ENCODE peak calls at places on chromosomes 12 and 14, in six cellular contexts. K is K562, W is GM23338, N is endothelial cell of umbilical vein, E is GM12878, B is HCT116. V is an unnamed sample.

GRCh38 chr12:132211811-132212210 is 67.6 kb downstream of the NOC4L start:
- DNase-seq in K (no peak), W (no peak), N (no peak), E (no peak), B (no peak), V (no peak)

GRCh38 chr14:68767248-68767645 is 25.6 kb downstream of the ZFP36L1 start:
- DNase-seq in K (no peak), W (no peak), N (no peak), E (no peak), B (no peak), V (no peak)

GRCh38 chr14:99030436-99030835 is 241.6 kb downstream of the BCL11B start:
- DNase-seq in K (no peak), W (no peak), N (no peak), E (no peak), B (no peak), V (no peak)

GRCh38 chr14:95619785-95620417 is 66.3 kb upstream of the TCL1B start:
- DNase-seq in K (no peak), W (peak; percentile 49), N (no peak), E (no peak), B (no peak), V (no peak)

GRCh38 chr12:56189918-56190694 is 823 bp upstream of the SMARCC2 start:
- DNase-seq in K (peak; percentile 80), W (peak; percentile 92), N (peak; percentile 87), E (peak; percentile 83), B (peak; percentile 90), V (peak; percentile 62)

GRCh38 chr12:130427381-130427887 is 89.7 kb downstream of the PIWIL1 start:
- DNase-seq in K (no peak), W (no peak), N (no peak), E (no peak), B (no peak), V (no peak)

GRCh38 chr12:24909667-24910066 is 39.2 kb downstream of the BCAT1 start:
- DNase-seq in K (no peak), W (no peak), N (peak; percentile 86), E (no peak), B (no peak), V (no peak)

GRCh38 chr12:51403159-51403558 is 12.0 kb upstream of the GALNT6 start:
- DNase-seq in K (no peak), W (no peak), N (no peak), E (no peak), B (no peak), V (no peak)

GRCh38 chr12:23888396-23889068 is 60.9 kb downstream of the SOX5 start:
- DNase-seq in K (no peak), W (no peak), N (no peak), E (no peak), B (no peak), V (no peak)

GRCh38 chr14:53978194-53978593 is 21.6 kb upstream of the BMP4 start:
- DNase-seq in K (no peak), W (no peak), N (no peak), E (no peak), B (no peak), V (no peak)

GRCh38 chr12:123139926-123140674 is 10.8 kb downstream of the PITPNM2 start:
- DNase-seq in K (no peak), W (peak; percentile 11), N (peak; percentile 24), E (no peak), B (no peak), V (no peak)

GRCh38 chr14:28966416-28967233 is 200.0 kb downstream of the FOXG1 start:
- DNase-seq in K (no peak), W (no peak), N (no peak), E (no peak), B (no peak), V (no peak)

GRCh38 chr12:93563807-93564538 is 8.5 kb upstream of the SOCS2 start:
- DNase-seq in K (peak; percentile 47), W (peak; percentile 47), N (no peak), E (no peak), B (peak; percentile 59), V (no peak)

GRCh38 chr12:111154180-111154579 is 214.7 kb downstream of the PHETA1 start:
- DNase-seq in K (no peak), W (peak; percentile 60), N (no peak), E (no peak), B (no peak), V (no peak)

GRCh38 chr12:44716681-44717080 is 159.4 kb downstream of the NELL2 start:
- DNase-seq in K (no peak), W (no peak), N (no peak), E (no peak), B (no peak), V (no peak)

GRCh38 chr12:3200032-3200617 is 122.9 kb downstream of the TSPAN9 start:
- DNase-seq in K (no peak), W (peak; percentile 93), N (peak; percentile 69), E (no peak), B (no peak), V (no peak)

GRCh38 chr12:1688086-1688710 is 2.7 kb upstream of the ADIPOR2 start:
- DNase-seq in K (no peak), W (no peak), N (no peak), E (no peak), B (no peak), V (no peak)

GRCh38 chr12:118220697-118221096 is 84.8 kb downstream of the PEBP1 start:
- DNase-seq in K (no peak), W (no peak), N (no peak), E (no peak), B (no peak), V (no peak)

GRCh38 chr14:26598081-26598671 is 343 bp upstream of the NOVA1 start:
- DNase-seq in K (peak; percentile 12), W (peak; percentile 95), N (peak; percentile 92), E (no peak), B (no peak), V (no peak)

GRCh38 chr12:116879509-116880212 is 1.6 kb downstream of the HRK start:
- DNase-seq in K (no peak), W (peak; percentile 42), N (no peak), E (no peak), B (no peak), V (no peak)
- H3K4me3 ChIP-seq in K (no peak overlapping the region), W (peak overlapping the region; percentile 78), N (no peak overlapping the region), E (no peak overlapping the region), B (peak overlapping the region; percentile 61), V (peak overlapping the region; percentile 75)

GRCh38 chr14:56797003-56797568 is 13.2 kb downstream of the OTX2 start:
- DNase-seq in K (no peak), W (peak; percentile 50), N (no peak), E (no peak), B (no peak), V (no peak)
- TF ChIP-seq EZH2 in K (no peak), W (no peak), N (no peak), E (no peak), B (no peak), V (no peak)

DNA sequence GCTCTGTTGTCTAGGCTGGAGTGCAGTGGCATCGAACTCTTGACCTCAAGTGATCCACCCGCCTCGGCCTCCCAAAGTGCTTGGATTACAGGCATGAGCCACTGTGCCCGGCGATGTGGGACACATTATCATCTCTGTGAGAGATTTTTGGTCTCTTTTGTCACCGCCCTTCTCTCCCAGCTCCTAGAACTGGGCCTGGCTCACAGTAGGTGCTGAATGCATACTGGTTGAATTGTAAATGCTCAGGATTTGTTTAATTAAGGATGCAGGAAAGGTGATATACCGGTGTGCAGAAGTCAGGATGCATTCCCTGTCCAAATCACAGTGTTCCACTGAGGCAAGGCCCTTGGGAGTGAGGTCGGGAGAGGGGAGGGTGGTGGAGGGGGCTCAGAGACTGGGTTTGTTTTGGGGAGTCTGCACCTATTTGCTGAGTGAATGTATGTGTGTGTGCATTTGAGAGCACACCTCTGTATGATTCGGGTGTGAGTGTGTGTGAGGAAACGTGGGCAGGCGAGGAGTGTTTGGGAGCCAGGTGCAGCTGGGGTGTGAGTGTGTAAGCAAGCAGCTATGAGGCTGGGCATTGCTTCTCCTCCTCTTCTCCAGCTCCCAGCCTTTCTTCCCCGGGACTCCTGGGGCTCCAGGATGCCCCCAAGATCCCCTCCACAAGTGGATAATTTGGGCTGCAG is 1.0 kb upstream of the KRT18 start:
- DNase-seq in K (peak; percentile 7), W (peak; percentile 56), N (no peak), E (no peak), B (no peak), V (no peak)
- TF ChIP-seq POLR2AphosphoS5 in K (no peak), W (peak; percentile 66), N (no peak), E (no peak), B (no peak), V (no peak)

GRCh38 chr12:108052260-108052659 is 76.8 kb upstream of the WSCD2 start:
- DNase-seq in K (no peak), W (no peak), N (no peak), E (no peak), B (no peak), V (no peak)

GRCh38 chr12:108054496-108054895 is 74.6 kb upstream of the WSCD2 start:
- DNase-seq in K (no peak), W (no peak), N (no peak), E (no peak), B (no peak), V (no peak)

GRCh38 chr12:108055135-108055534 is 74.0 kb upstream of the WSCD2 start:
- DNase-seq in K (no peak), W (no peak), N (no peak), E (no peak), B (no peak), V (no peak)

GRCh38 chr12:108048686-108049085 is 80.4 kb upstream of the WSCD2 start:
- DNase-seq in K (no peak), W (no peak), N (no peak), E (no peak), B (no peak), V (no peak)

DNA sequence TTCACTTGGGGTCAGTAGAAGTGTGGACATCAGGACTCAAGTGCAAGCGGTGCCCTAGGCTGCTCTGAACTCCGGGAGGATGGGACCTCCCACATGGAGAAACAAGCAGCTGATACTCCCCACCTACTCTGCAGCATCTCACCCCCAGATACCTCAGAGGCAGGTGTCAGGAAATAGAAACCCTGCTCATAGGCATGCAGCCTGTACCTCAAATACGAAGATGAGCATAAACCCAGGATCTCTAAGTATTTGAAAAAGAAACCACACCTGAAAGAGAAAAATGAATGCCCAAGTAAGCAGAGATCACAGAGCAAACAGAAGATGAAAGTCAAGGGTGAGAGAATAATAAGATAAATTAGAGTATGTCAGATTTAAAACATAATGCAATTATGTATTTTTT is 75.6 kb upstream of the WSCD2 start:
- DNase-seq in K (no peak), W (no peak), N (no peak), E (no peak), B (no peak), V (no peak)
- H3K4me3 ChIP-seq in K (no peak overlapping the region), W (no peak overlapping the region), N (no peak overlapping the region), E (no peak overlapping the region), B (no peak overlapping the region), V (no peak overlapping the region)

GRCh38 chr12:78931466-78931990 is 67.0 kb downstream of the SYT1 start:
- DNase-seq in K (no peak), W (peak; percentile 27), N (no peak), E (no peak), B (no peak), V (peak; percentile 63)
- TF ChIP-seq EZH2 in K (no peak), W (no peak), N (no peak), E (no peak), B (no peak), V (no peak)